ENCODE peak calls at places on chromosomes 4 and X, in five cellular contexts. R is fibroblast of the aortic adventitia, J is fibroblast of lung, N is brain microvascular endothelial cell, I is astrocyte of the spinal cord. K is an unnamed sample.

GRCh38 chr4:186904104-186904503 is 180.4 kb upstream of the FAT1 start:
- DNase-seq in R (peak), J (peak), N (peak), I (peak), K (peak)

GRCh38 chrX:102517331-102517730 is 792 bp upstream of the TMSB15A start:
- DNase-seq in R (peak), J (peak), N (peak), I (peak), K (no peak)

GRCh38 chrX:15334561-15334960 is 762 bp downstream of the PIGA start:
- DNase-seq in R (peak), J (no peak), N (peak), I (peak), K (no peak)

GRCh38 chrX:135099493-135099783 is 20.9 kb downstream of the ETDB start:
- DNase-seq in R (no peak), J (no peak), N (no peak), I (no peak), K (no peak)

GRCh38 chrX:135000516-135000915 is 9.7 kb downstream of the SMIM10 start:
- DNase-seq in R (no peak), J (peak), N (no peak), I (no peak), K (no peak)

GRCh38 chrX:100643212-100643611 is 787 bp upstream of the SRPX2 start:
- DNase-seq in R (no peak), J (no peak), N (no peak), I (no peak), K (no peak)

GRCh38 chr4:8419222-8420041 is 21.1 kb downstream of the ACOX3 start:
- DNase-seq in R (no peak), J (peak), N (no peak), I (no peak), K (no peak)

GRCh38 chr4:184382189-184382846 is 92.0 kb downstream of the IRF2 start:
- DNase-seq in R (no peak), J (no peak), N (no peak), I (no peak), K (no peak)

GRCh38 chr4:187840814-187841213 is 154.8 kb upstream of the ZFP42 start:
- DNase-seq in R (no peak), J (peak), N (peak), I (no peak), K (no peak)

GRCh38 chr4:13701937-13702446 is 74.5 kb upstream of the BOD1L1 start:
- DNase-seq in R (peak), J (peak), N (peak), I (peak), K (no peak)

GRCh38 chr4:16450724-16451123 is 224.5 kb upstream of the TAPT1 start:
- DNase-seq in R (peak), J (peak), N (no peak), I (no peak), K (no peak)

GRCh38 chr4:1241466-1241935 is 7.4 kb downstream of the CTBP1 start:
- DNase-seq in R (no peak), J (no peak), N (no peak), I (no peak), K (no peak)

GRCh38 chr4:137674066-137674465 is 141.8 kb upstream of the PCDH18 start:
- DNase-seq in R (peak), J (no peak), N (no peak), I (peak), K (no peak)

GRCh38 chr4:178027796-178028195 is 585.6 kb upstream of the AGA start:
- DNase-seq in R (no peak), J (no peak), N (no peak), I (no peak), K (no peak)

GRCh38 chr4:83282049-83282535 is 2.5 kb downstream of the COQ2 start:
- DNase-seq in R (peak), J (peak), N (peak), I (peak), K (no peak)

GRCh38 chr4:98117363-98117762 is 25.9 kb downstream of the STPG2 start:
- DNase-seq in R (no peak), J (no peak), N (no peak), I (no peak), K (no peak)

GRCh38 chr4:111283066-111283677 is 660.3 kb upstream of the PITX2 start:
- DNase-seq in R (peak), J (peak), N (peak), I (peak), K (no peak)

GRCh38 chrX:18949902-18950301 is 34.0 kb downstream of the PHKA2 start:
- DNase-seq in R (no peak), J (no peak), N (no peak), I (no peak), K (no peak)

GRCh38 chrX:44637282-44637681 is 94.6 kb upstream of the FUNDC1 start:
- DNase-seq in R (no peak), J (no peak), N (no peak), I (no peak), K (no peak)

GRCh38 chr4:15317246-15317645 is 110.6 kb upstream of the C1QTNF7 start:
- DNase-seq in R (no peak), J (no peak), N (no peak), I (no peak), K (no peak)

GRCh38 chr4:1600211-1600780 is 83.8 kb downstream of the FAM53A start:
- DNase-seq in R (no peak), J (no peak), N (no peak), I (no peak), K (no peak)

GRCh38 chrX:45769919-45770582 is 569.4 kb upstream of the DIPK2B start:
- DNase-seq in R (peak), J (peak), N (peak), I (peak), K (no peak)

GRCh38 chrX:23008431-23009099 is 8.8 kb downstream of the DDX53 start:
- DNase-seq in R (peak), J (peak), N (peak), I (peak), K (peak)

GRCh38 chr4:185201983-185202962 is 1.5 kb downstream of the CFAP97 start:
- DNase-seq in R (peak), J (peak), N (no peak), I (no peak), K (no peak)

GRCh38 chr4:81454498-81454897 is 17.2 kb downstream of the RASGEF1B start:
- DNase-seq in R (no peak), J (no peak), N (peak), I (no peak), K (no peak)

GRCh38 chr4:48944252-48944651 is 37.7 kb upstream of the OCIAD2 start:
- DNase-seq in R (no peak), J (no peak), N (no peak), I (peak), K (no peak)

GRCh38 chr4:66693694-66694093 is 851.6 kb downstream of the CENPC start:
- DNase-seq in R (peak), J (no peak), N (no peak), I (no peak), K (no peak)

GRCh38 chrX:153319295-153319694 is 2.3 kb downstream of the PNMA6F start:
- DNase-seq in R (no peak), J (no peak), N (no peak), I (no peak), K (no peak)

GRCh38 chr4:8123389-8123788 is 35.2 kb downstream of the ABLIM2 start:
- DNase-seq in R (no peak), J (no peak), N (no peak), I (no peak), K (no peak)

GRCh38 chr4:16573181-16573580 is 325.3 kb downstream of the LDB2 start:
- DNase-seq in R (peak), J (peak), N (no peak), I (peak), K (no peak)

GRCh38 chrX:104347860-104348259 is 93.1 kb upstream of the ESX1 start:
- DNase-seq in R (peak), J (no peak), N (no peak), I (peak), K (no peak)

GRCh38 chrX:49263631-49264030 is 879 bp downstream of the FOXP3 start:
- DNase-seq in R (no peak), J (no peak), N (no peak), I (no peak), K (no peak)

GRCh38 chrX:37423864-37424569 is 74.9 kb downstream of the PRRG1 start:
- DNase-seq in R (peak), J (peak), N (peak), I (peak), K (peak)

GRCh38 chr4:48360285-48360965 is 19.1 kb downstream of the SLAIN2 start:
- DNase-seq in R (peak), J (peak), N (peak), I (peak), K (peak)

GRCh38 chr4:76703123-76703490 is 194.8 kb downstream of the SOWAHB start:
- DNase-seq in R (no peak), J (no peak), N (no peak), I (no peak), K (no peak)

GRCh38 chr4:41438564-41438963 is 99.4 kb upstream of the LIMCH1 start:
- DNase-seq in R (no peak), J (no peak), N (no peak), I (no peak), K (no peak)

GRCh38 chr4:41435509-41435908 is 102.4 kb upstream of the LIMCH1 start:
- DNase-seq in R (no peak), J (no peak), N (no peak), I (no peak), K (no peak)

GRCh38 chr4:41433361-41433760 is 104.6 kb upstream of the LIMCH1 start:
- DNase-seq in R (no peak), J (no peak), N (no peak), I (no peak), K (no peak)

GRCh38 chr4:41436365-41437263 is 101.3 kb upstream of the LIMCH1 start:
- DNase-seq in R (no peak), J (no peak), N (no peak), I (no peak), K (no peak)

DNA sequence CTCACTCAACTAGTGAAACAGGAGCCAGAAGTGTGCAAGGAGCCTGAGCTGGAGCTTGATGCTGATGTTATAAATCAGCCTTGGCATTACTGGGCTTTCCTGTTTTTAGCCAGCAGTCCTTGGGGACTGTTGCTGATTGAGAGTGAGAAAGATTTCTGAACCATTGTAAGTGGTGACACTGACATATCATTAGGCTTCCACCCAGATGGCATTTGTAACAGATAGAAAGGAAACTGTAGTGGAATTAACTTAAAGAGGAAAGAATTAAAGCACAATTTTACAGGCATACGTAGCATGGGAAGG is 100.7 kb upstream of the LIMCH1 start:
- DNase-seq in R (no peak), J (no peak), N (no peak), I (no peak), K (no peak)
- H3K4me3 ChIP-seq in R (no peak), J (no peak), N (no peak), I (no peak), K (no peak)

DNA sequence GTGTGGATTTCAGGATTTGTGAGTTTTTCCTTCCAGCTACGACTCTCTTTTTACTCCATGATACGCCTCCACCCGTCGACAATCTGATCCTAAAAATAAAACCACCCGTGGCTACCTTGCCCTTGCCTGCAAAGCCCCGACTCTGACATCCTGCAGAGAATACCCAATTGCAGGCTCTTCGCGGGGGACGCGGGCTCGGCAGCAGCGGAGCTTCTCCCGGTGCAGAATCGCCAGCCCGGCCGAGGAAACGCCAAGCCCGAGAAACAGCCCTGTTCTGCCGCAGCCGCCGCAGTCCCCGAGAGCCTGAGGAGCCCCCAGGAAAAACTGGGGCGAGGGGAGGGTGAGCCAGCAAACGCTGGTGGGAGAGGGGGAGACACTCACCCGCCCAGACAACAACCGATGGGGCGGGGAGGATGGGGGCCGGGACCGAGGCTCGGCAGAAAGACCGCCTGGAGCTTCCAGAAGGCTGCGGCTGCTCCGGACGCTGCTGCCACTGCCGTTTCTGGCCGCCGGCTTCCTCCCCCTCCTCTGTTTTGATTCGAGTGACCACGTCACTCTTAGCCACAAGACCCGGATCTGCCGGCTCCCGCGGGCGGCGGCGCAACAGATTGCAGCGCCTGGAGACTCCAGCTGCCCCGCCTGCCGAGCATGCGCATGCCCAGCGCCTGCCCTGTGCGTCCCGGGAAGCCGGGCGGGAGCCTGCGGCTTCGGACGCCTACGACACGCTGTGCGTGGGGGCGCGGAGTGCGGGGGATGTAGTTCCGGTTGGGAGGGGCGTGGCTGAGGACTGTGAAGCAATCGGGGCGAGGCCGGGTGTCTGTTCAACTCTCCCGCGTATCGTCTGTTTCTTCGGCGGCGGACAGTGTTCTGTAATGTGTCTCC is at the start of gene SMIM14:
- DNase-seq in R (peak), J (peak), N (peak), I (peak), K (peak)
- TF ChIP-seq CTCF in R (no peak), J (no peak), N (no peak), I (no peak), K (peak)

GRCh38 chrX:123184199-123184857 is at the start of gene GRIA3:
- DNase-seq in R (peak), J (peak), N (no peak), I (peak), K (no peak)
- H3K4me3 ChIP-seq in R (peak), J (no peak), N (peak), I (peak), K (peak)

DNA sequence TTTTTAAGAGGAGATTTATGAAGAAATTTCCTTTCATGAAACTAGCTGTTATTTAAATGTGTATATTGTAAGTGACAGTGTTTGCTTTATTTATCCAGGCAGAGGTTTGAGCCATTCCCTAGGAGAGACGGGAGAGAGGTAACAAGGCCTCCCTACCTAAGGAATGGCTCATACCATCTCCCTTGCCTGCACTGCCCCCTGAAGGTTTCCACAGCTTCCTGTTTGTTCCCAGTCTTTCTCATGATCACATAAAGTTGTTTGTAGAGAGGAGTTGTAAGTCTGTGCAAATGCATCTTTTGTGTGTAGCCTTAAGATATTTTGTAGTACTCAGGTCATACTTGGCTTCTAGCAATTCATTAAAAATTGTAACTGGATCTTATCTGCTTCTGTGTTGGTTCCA is 1504.5 kb upstream of the PCDH10 start:
- DNase-seq in R (peak), J (peak), N (no peak), I (peak), K (no peak)
- TF ChIP-seq CTCF in R (peak), J (peak), N (peak), I (peak), K (no peak)

GRCh38 chrX:118497180-118497814 is 1.7 kb downstream of the DOCK11 start:
- DNase-seq in R (no peak), J (no peak), N (no peak), I (no peak), K (no peak)
- H3K4me3 ChIP-seq in R (peak), J (peak), N (peak), I (peak), K (peak)

DNA sequence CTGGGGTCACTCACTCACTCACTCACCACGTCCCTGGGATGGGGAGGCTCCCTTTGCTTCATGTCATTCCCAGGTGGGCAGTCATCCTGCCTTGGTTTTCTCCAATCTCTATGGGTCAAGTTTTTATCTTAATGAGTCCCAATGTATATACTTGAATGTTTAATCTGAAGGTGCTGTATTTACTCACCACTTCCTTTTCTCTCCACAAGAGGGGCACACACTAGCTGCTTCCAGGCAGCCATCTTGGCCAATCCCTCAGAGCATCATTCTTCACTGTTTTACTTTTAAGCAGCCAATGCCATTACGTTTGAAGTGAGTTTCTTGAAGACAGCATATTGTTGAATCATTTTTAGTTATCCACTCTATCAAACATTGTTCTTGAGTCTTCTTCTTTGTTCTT is 153.4 kb upstream of the ARSJ start:
- DNase-seq in R (no peak), J (no peak), N (peak), I (no peak), K (no peak)
- TF ChIP-seq CTCF in R (peak), J (peak), N (peak), I (peak), K (peak)

GRCh38 chr4:85776579-85776978 is 301.6 kb downstream of the ARHGAP24 start:
- DNase-seq in R (no peak), J (no peak), N (no peak), I (peak), K (no peak)

GRCh38 chr4:85779165-85779564 is 304.2 kb downstream of the ARHGAP24 start:
- DNase-seq in R (peak), J (peak), N (peak), I (peak), K (no peak)

GRCh38 chr4:85778809-85779124 is 303.8 kb downstream of the ARHGAP24 start:
- DNase-seq in R (peak), J (peak), N (peak), I (peak), K (no peak)

GRCh38 chr4:85776091-85776490 is 301.1 kb downstream of the ARHGAP24 start:
- DNase-seq in R (no peak), J (no peak), N (peak), I (peak), K (no peak)

DNA sequence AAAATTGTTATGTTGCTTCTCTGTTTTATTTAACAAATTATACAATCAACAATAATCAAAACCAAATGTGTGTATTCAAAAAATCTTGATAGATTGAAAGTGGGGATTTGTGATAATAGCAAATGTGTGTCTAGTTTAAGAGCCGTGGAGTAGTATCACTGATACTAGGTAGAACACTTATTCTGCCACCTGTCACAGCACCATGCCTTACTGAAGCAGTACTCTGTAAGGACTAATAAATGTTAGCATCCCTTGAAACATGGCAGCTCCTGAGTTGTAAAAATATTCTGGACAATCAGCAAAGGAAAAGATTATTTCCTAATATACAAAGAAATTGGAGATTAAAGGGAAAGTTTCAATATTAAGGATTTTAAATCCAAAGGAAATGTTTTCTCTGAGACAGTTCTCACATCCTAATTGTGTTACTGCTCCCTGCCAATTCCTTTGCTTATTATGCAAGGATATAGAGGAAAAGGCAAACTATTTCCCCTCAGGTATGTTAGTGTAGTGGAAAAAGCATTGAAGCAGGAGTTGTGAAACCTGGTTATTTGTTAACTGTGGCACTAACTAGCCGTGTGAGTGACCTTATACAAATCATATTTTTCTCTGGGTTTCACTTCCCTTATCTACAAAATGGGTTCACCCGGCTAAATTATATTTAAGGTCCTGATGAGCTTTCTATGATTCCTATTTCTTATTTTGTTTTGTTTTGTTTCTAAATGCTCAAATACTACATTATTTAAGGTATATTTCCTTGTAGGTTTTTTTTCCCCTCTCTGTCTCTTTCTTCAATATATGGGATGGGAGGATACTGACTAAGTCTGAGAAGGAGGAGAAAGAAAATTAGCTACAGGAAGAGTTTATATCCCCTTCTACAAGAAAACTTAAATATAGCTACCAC is 303.2 kb downstream of the ARHGAP24 start:
- DNase-seq in R (no peak), J (no peak), N (no peak), I (peak), K (no peak)
- H3K4me3 ChIP-seq in R (peak), J (peak), N (peak), I (peak), K (peak)

GRCh38 chrX:108735087-108735679 is 1.2 kb downstream of the IRS4 start:
- DNase-seq in R (no peak), J (no peak), N (no peak), I (no peak), K (no peak)
- TF ChIP-seq CTCF in R (no peak), J (no peak), N (peak), I (peak), K (no peak)

GRCh38 chrX:130084651-130085237 is 25.6 kb downstream of the ELF4 start:
- DNase-seq in R (no peak), J (no peak), N (no peak), I (no peak), K (no peak)

GRCh38 chrX:130083107-130083490 is 27.2 kb downstream of the ELF4 start:
- DNase-seq in R (no peak), J (no peak), N (no peak), I (no peak), K (no peak)

GRCh38 chrX:130083656-130084382 is 26.5 kb downstream of the ELF4 start:
- DNase-seq in R (no peak), J (no peak), N (no peak), I (no peak), K (no peak)

GRCh38 chrX:130085551-130085986 is 24.7 kb downstream of the ELF4 start:
- DNase-seq in R (no peak), J (no peak), N (no peak), I (no peak), K (no peak)

GRCh38 chrX:130086414-130087207 is 23.7 kb downstream of the ELF4 start:
- DNase-seq in R (no peak), J (no peak), N (no peak), I (no peak), K (no peak)
- H3K4me3 ChIP-seq in R (no peak), J (no peak), N (no peak), I (no peak), K (no peak)